ENCODE peak calls at places on chromosome X, in seven cellular contexts. O is tibial artery, Z is left ventricle myocardium inferior, Q is upper lobe of right lung, X is ascending aorta, V is OCI-LY7, M is epithelial cell of esophagus. J is an unnamed sample.

GRCh38 chrX:52933976-52934703 is 24.2 kb downstream of the FAM156A start:
- DNase-seq in O (no peak), Z (no peak), Q (no peak), X (no peak), V (peak; percentile 4), M (no peak), J (no peak)

GRCh38 chrX:22060451-22060940 is 28.4 kb downstream of the PHEX start:
- DNase-seq in O (no peak), Z (no peak), Q (no peak), X (no peak), V (peak; percentile 1), M (peak; percentile 80), J (peak; percentile 79)

GRCh38 chrX:112941209-112941788 is 100.7 kb upstream of the AMOT start:
- DNase-seq in O (no peak), Z (no peak), Q (no peak), X (no peak), V (no peak), M (peak; percentile 1), J (peak; percentile 2)

GRCh38 chrX:112211459-112211858 is 128.9 kb upstream of the TRPC5 start:
- DNase-seq in O (no peak), Z (no peak), Q (no peak), X (no peak), V (no peak), M (peak; percentile 10), J (peak; percentile 1)

GRCh38 chrX:67697452-67697851 is 153.6 kb downstream of the AR start:
- DNase-seq in O (no peak), Z (no peak), Q (no peak), X (no peak), V (no peak), M (no peak), J (no peak)

GRCh38 chrX:22686138-22686541 is 313.6 kb upstream of the DDX53 start:
- DNase-seq in O (peak; percentile 74), Z (peak; percentile 14), Q (no peak), X (no peak), V (no peak), M (peak; percentile 3), J (no peak)

GRCh38 chrX:146614693-146615524 is 194.7 kb upstream of the CXorf51B start:
- DNase-seq in O (no peak), Z (no peak), Q (no peak), X (no peak), V (no peak), M (no peak), J (no peak)

GRCh38 chrX:149495573-149496071 is 9.5 kb downstream of the IDS start:
- DNase-seq in O (no peak), Z (no peak), Q (no peak), X (no peak), V (no peak), M (peak; percentile 88), J (peak; percentile 91)

GRCh38 chrX:26511621-26512363 is 295.8 kb downstream of the MAGEB5 start:
- DNase-seq in O (no peak), Z (no peak), Q (no peak), X (no peak), V (no peak), M (no peak), J (no peak)

GRCh38 chrX:29662101-29662500 is 553.3 kb upstream of the MAGEB2 start:
- DNase-seq in O (no peak), Z (no peak), Q (no peak), X (no peak), V (no peak), M (peak; percentile 66), J (peak; percentile 77)

GRCh38 chrX:113522814-113523213 is 682.2 kb upstream of the AMOT start:
- DNase-seq in O (no peak), Z (no peak), Q (no peak), X (no peak), V (peak; percentile 0), M (peak; percentile 20), J (peak; percentile 3)

GRCh38 chrX:29852767-29853166 is 362.6 kb upstream of the MAGEB2 start:
- DNase-seq in O (no peak), Z (no peak), Q (no peak), X (no peak), V (no peak), M (no peak), J (no peak)

GRCh38 chrX:22325091-22325490 is 52.4 kb downstream of the CBLL2 start:
- DNase-seq in O (no peak), Z (no peak), Q (no peak), X (no peak), V (no peak), M (no peak), J (no peak)

GRCh38 chrX:11647048-11647650 is 18.6 kb downstream of the ARHGAP6 start:
- DNase-seq in O (no peak), Z (no peak), Q (no peak), X (no peak), V (no peak), M (no peak), J (no peak)

GRCh38 chrX:12919051-12919450 is 12.6 kb downstream of the TLR8 start:
- DNase-seq in O (no peak), Z (no peak), Q (no peak), X (no peak), V (no peak), M (peak; percentile 73), J (peak; percentile 75)

GRCh38 chrX:48883729-48884128 is 13.8 kb downstream of the TIMM17B start:
- DNase-seq in O (no peak), Z (no peak), Q (no peak), X (no peak), V (no peak), M (no peak), J (no peak)

GRCh38 chrX:130975947-130976346 is 72.9 kb upstream of the ENOX2 start:
- DNase-seq in O (no peak), Z (no peak), Q (no peak), X (no peak), V (peak; percentile 35), M (peak; percentile 57), J (peak; percentile 57)

GRCh38 chrX:124242160-124242559 is 90.3 kb upstream of the TEX13D start:
- DNase-seq in O (no peak), Z (no peak), Q (no peak), X (no peak), V (no peak), M (no peak), J (no peak)

GRCh38 chrX:15738686-15739016 is 581 bp downstream of the CA5B start:
- DNase-seq in O (no peak), Z (no peak), Q (no peak), X (no peak), V (peak; percentile 10), M (peak; percentile 1), J (no peak)

GRCh38 chrX:15739886-15740285 is 1.8 kb downstream of the CA5B start:
- DNase-seq in O (no peak), Z (no peak), Q (no peak), X (no peak), V (no peak), M (peak; percentile 7), J (no peak)

GRCh38 chrX:15737957-15738685 is at the start of gene CA5B:
- DNase-seq in O (peak; percentile 97), Z (peak; percentile 90), Q (peak; percentile 96), X (peak; percentile 85), V (peak; percentile 91), M (peak; percentile 96), J (peak; percentile 84)

DNA sequence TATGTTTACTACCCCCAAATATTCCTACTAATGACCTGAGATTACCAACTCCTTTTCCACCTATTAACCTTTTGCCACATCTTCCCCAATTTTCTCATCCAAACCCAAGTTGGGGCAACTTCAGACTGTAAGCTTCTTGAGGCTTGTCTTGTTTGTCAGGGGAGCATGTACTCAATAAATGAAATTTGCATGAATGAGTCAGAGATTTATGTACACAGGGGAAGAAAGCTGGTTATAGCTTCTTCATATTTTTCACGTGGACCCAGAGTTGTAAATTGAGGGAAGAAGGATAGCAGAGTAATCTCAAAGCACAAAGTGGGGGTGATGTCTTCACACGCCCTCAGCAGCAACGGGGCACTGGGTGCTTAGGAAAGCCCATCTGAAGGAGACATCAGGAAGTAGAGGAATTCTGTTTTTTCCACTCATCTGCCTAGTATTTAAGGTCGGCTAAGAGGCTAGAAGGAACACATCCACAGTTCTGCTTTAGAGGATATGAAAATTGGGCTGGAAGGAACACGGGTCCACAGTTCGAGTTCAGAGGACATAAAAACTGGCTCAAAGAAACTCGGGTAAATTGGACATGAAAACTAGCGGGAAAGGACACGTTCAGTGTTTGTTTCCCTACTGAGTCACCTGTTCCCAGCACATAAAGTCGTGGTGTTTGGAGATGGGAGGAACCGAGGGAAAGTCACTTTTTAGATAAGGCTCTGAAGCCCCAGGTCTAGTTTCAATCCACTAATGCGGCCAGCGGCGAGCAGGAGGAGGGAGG is 698 bp upstream of the CA5B start:
- DNase-seq in O (no peak), Z (no peak), Q (no peak), X (no peak), V (peak; percentile 2), M (peak; percentile 35), J (peak; percentile 58)
- H3K4me3 ChIP-seq in O (peak overlapping the region; percentile 67), Z (peak overlapping the region; percentile 70), Q (peak overlapping the region; percentile 53), X (peak overlapping the region; percentile 59), V (peak overlapping the region; percentile 68), M (peak overlapping the region; percentile 25), J (peak overlapping the region; percentile 26)

GRCh38 chrX:136269921-136270320 is 18.7 kb upstream of the MAP7D3 start:
- DNase-seq in O (no peak), Z (no peak), Q (no peak), X (no peak), V (no peak), M (no peak), J (no peak)

GRCh38 chrX:136275553-136275952 is 24.4 kb upstream of the MAP7D3 start:
- DNase-seq in O (no peak), Z (no peak), Q (no peak), X (no peak), V (no peak), M (peak; percentile 16), J (peak; percentile 10)

GRCh38 chrX:136273986-136274385 is 22.8 kb upstream of the MAP7D3 start:
- DNase-seq in O (no peak), Z (no peak), Q (no peak), X (no peak), V (no peak), M (no peak), J (no peak)

GRCh38 chrX:136271300-136271699 is 20.1 kb upstream of the MAP7D3 start:
- DNase-seq in O (no peak), Z (no peak), Q (no peak), X (no peak), V (peak; percentile 49), M (no peak), J (no peak)

GRCh38 chrX:136272325-136272724 is 21.1 kb upstream of the MAP7D3 start:
- DNase-seq in O (no peak), Z (no peak), Q (no peak), X (no peak), V (no peak), M (no peak), J (no peak)
- TF ChIP-seq CTCF in O (no peak), Z (no peak), Q (no peak), X (peak; percentile 11), V (peak; percentile 45), M (no peak), J (no peak)

DNA sequence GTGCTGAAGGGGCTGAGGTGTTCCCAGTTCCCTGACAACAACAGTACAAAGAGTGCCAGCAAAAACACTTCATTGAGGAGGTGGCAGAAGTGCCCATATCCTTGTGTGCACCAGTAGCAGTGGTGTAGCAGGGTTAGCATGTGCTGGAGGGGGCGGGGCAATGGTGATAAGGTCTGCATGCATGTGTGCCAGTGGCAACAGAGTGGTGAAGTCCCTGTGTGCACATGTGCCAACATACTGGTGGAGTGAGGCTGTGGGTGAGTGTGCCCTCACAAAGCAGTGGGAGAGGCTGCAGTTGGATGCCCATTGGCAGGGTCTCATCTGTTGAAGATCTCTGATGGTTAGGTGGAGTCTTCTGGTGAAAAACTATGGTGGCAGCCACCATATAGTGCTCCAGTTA is 994.6 kb downstream of the PCDH19 start:
- DNase-seq in O (no peak), Z (no peak), Q (no peak), X (no peak), V (no peak), M (no peak), J (no peak)
- H3K4me3 ChIP-seq in O (no peak overlapping the region), Z (no peak overlapping the region), Q (no peak overlapping the region), X (no peak overlapping the region), V (no peak overlapping the region), M (no peak overlapping the region), J (no peak overlapping the region)

GRCh38 chrX:18895157-18895952 is 88.6 kb downstream of the PHKA2 start:
- DNase-seq in O (peak; percentile 90), Z (peak; percentile 50), Q (peak; percentile 66), X (no peak), V (no peak), M (peak; percentile 88), J (peak; percentile 87)
- TF ChIP-seq CTCF in O (peak; percentile 72), Z (peak; percentile 66), Q (peak; percentile 39), X (peak; percentile 78), V (no peak), M (peak; percentile 61), J (peak; percentile 71)